ENCODE peak calls at places on chromosomes 2 and 18, in six cellular contexts. K, X, C, M, E and V are unnamed samples.
A peak's percentile ranks its signal among the peaks of the same experiment; 100 is the strongest.

GRCh38 chr2:117272975-117273671 is 541.4 kb upstream of the DDX18 start:
- DNase-seq in K (no peak), X (peak; percentile 9), C (no peak), M (peak; percentile 7), E (no peak), V (no peak)

GRCh38 chr2:9793156-9793917 is 49.9 kb upstream of the TAF1B start:
- DNase-seq in K (no peak), X (no peak), C (no peak), M (no peak), E (peak; percentile 34), V (peak; percentile 35)

GRCh38 chr2:226981731-226982373 is 146.0 kb downstream of the RHBDD1 start:
- DNase-seq in K (no peak), X (no peak), C (no peak), M (no peak), E (no peak), V (no peak)

GRCh38 chr2:85017436-85018048 is 46.6 kb downstream of the KCMF1 start:
- DNase-seq in K (peak; percentile 24), X (no peak), C (no peak), M (no peak), E (no peak), V (no peak)

GRCh38 chr2:125679903-125680302 is 976.1 kb upstream of the GYPC start:
- DNase-seq in K (no peak), X (no peak), C (no peak), M (no peak), E (no peak), V (no peak)

GRCh38 chr18:24876266-24876665 is 415.8 kb downstream of the HRH4 start:
- DNase-seq in K (no peak), X (no peak), C (no peak), M (no peak), E (no peak), V (no peak)

GRCh38 chr2:20052872-20053281 is 1.4 kb upstream of the LAPTM4A start:
- DNase-seq in K (no peak), X (no peak), C (no peak), M (peak; percentile 37), E (peak; percentile 86), V (peak; percentile 76)

GRCh38 chr2:17163628-17164027 is 354.6 kb downstream of the RAD51AP2 start:
- DNase-seq in K (no peak), X (no peak), C (no peak), M (no peak), E (no peak), V (no peak)

GRCh38 chr2:63500398-63500797 is 87.9 kb downstream of the WDPCP start:
- DNase-seq in K (no peak), X (no peak), C (no peak), M (no peak), E (no peak), V (no peak)

GRCh38 chr2:118661184-118661583 is 186.3 kb downstream of the EN1 start:
- DNase-seq in K (no peak), X (no peak), C (no peak), M (no peak), E (no peak), V (no peak)

GRCh38 chr2:112848833-112849232 is 12.3 kb upstream of the IL1B start:
- DNase-seq in K (no peak), X (no peak), C (no peak), M (no peak), E (no peak), V (no peak)

GRCh38 chr2:123644053-123644452 is 381.0 kb upstream of the CNTNAP5 start:
- DNase-seq in K (no peak), X (no peak), C (no peak), M (no peak), E (no peak), V (no peak)

GRCh38 chr18:49071365-49071764 is 120.6 kb upstream of the SMAD7 start:
- DNase-seq in K (no peak), X (no peak), C (no peak), M (no peak), E (no peak), V (no peak)

GRCh38 chr2:133511679-133512078 is 56.6 kb downstream of the NCKAP5 start:
- DNase-seq in K (no peak), X (no peak), C (no peak), M (no peak), E (no peak), V (no peak)

GRCh38 chr2:168060956-168061750 is 186.2 kb downstream of the STK39 start:
- DNase-seq in K (no peak), X (no peak), C (no peak), M (no peak), E (no peak), V (no peak)

GRCh38 chr2:71798266-71799012 is 345.1 kb downstream of the DYSF start:
- DNase-seq in K (peak; percentile 29), X (peak; percentile 69), C (no peak), M (peak; percentile 71), E (no peak), V (peak; percentile 59)

GRCh38 chr2:239670463-239671120 is 269.8 kb upstream of the HDAC4 start:
- DNase-seq in K (no peak), X (no peak), C (no peak), M (no peak), E (no peak), V (no peak)

GRCh38 chr2:68766378-68766845 is 31.8 kb downstream of the ARHGAP25 start:
- DNase-seq in K (peak; percentile 94), X (no peak), C (peak; percentile 75), M (no peak), E (peak; percentile 81), V (peak; percentile 61)

GRCh38 chr18:9647496-9648323 is 33.4 kb upstream of the PPP4R1 start:
- DNase-seq in K (peak; percentile 17), X (no peak), C (no peak), M (no peak), E (no peak), V (no peak)

GRCh38 chr2:145813481-145813880 is 1293.6 kb upstream of the ZEB2 start:
- DNase-seq in K (no peak), X (no peak), C (no peak), M (no peak), E (no peak), V (no peak)

GRCh38 chr2:29702276-29702675 is 219.1 kb downstream of the ALK start:
- DNase-seq in K (no peak), X (no peak), C (no peak), M (no peak), E (no peak), V (no peak)

GRCh38 chr18:27109403-27109802 is 75.7 kb downstream of the CHST9 start:
- DNase-seq in K (no peak), X (no peak), C (no peak), M (no peak), E (no peak), V (peak; percentile 39)

GRCh38 chr2:130380096-130380934 is 24.5 kb downstream of the PTPN18 start:
- DNase-seq in K (no peak), X (no peak), C (no peak), M (no peak), E (no peak), V (no peak)

GRCh38 chr2:147352294-147352693 is 492.5 kb upstream of the ACVR2A start:
- DNase-seq in K (no peak), X (no peak), C (no peak), M (no peak), E (no peak), V (no peak)

GRCh38 chr2:166068981-166069380 is 58.8 kb downstream of the SCN1A start:
- DNase-seq in K (no peak), X (no peak), C (no peak), M (no peak), E (no peak), V (no peak)

GRCh38 chr18:38644875-38645641 is 1079.5 kb upstream of the CELF4 start:
- DNase-seq in K (no peak), X (no peak), C (no peak), M (no peak), E (no peak), V (no peak)

GRCh38 chr2:105038383-105039061 is 653 bp downstream of the MRPS9 start:
- DNase-seq in K (no peak), X (no peak), C (no peak), M (no peak), E (no peak), V (no peak)

GRCh38 chr18:48218285-48219022 is 190.7 kb downstream of the ZBTB7C start:
- DNase-seq in K (no peak), X (no peak), C (no peak), M (no peak), E (no peak), V (no peak)

GRCh38 chr18:35620765-35621164 is 39.2 kb downstream of the GALNT1 start:
- DNase-seq in K (no peak), X (no peak), C (no peak), M (no peak), E (no peak), V (no peak)

GRCh38 chr18:74303936-74304335 is 11.7 kb upstream of the C18orf63 start:
- DNase-seq in K (no peak), X (no peak), C (no peak), M (no peak), E (no peak), V (no peak)

GRCh38 chr2:127066942-127067341 is 40.0 kb downstream of the BIN1 start:
- DNase-seq in K (no peak), X (no peak), C (no peak), M (no peak), E (no peak), V (peak; percentile 87)